ENCODE peak calls at places on chromosomes 2 and 18, in seven cellular contexts. S is cerebellar cortex; K is NCI-H2029 treated with DMSO at 0.1 percent for 48 hours; R is stimulated activated naive CD8-positive, alpha-beta T cell treated with anti-CD3 and anti-CD28 coated beads, Interleukin-15, amount 100 ng/mL, for 72 hours; N is CD8-positive, alpha-beta T cell; C is GM10248; J is SJSA1. V is an unnamed sample.

GRCh38 chr18:49725809-49726514 is 87.4 kb downstream of the ACAA2 start:
- DNase-seq in C (no peak), K (no peak), R (no peak), J (peak), N (no peak), S (peak), V (no peak)

GRCh38 chr18:22703883-22704626 is 229.1 kb upstream of the RBBP8 start:
- DNase-seq in K (no peak), N (no peak), C (peak), R (no peak), J (peak), S (peak), V (no peak)

GRCh38 chr2:235504459-235505200 is 10.8 kb downstream of the AGAP1 start:
- DNase-seq in K (no peak), J (no peak), R (no peak), N (no peak), S (no peak), C (no peak), V (no peak)

GRCh38 chr2:170052151-170052550 is 125.8 kb upstream of the MYO3B start:
- DNase-seq in J (no peak), S (no peak), C (no peak), K (no peak), R (no peak), N (no peak), V (no peak)

GRCh38 chr18:8450013-8450412 is 159.2 kb upstream of the RAB12 start:
- DNase-seq in R (no peak), S (no peak), J (peak), N (no peak), K (no peak), C (no peak), V (no peak)

GRCh38 chr2:111972955-111973565 is 74.7 kb downstream of the MERTK start:
- DNase-seq in J (no peak), C (peak), N (no peak), K (no peak), S (no peak), R (no peak), V (no peak)

GRCh38 chr2:162146906-162147305 is 5.1 kb downstream of the GCG start:
- DNase-seq in R (no peak), J (peak), S (no peak), N (no peak), C (no peak), K (no peak), V (no peak)

GRCh38 chr2:149729575-149729974 is 142.0 kb upstream of the MMADHC start:
- DNase-seq in K (no peak), R (no peak), C (no peak), J (no peak), S (peak), N (no peak), V (no peak)

GRCh38 chr18:13791181-13791580 is 32.8 kb upstream of the MC5R start:
- DNase-seq in K (no peak), J (no peak), C (no peak), R (no peak), S (no peak), N (no peak), V (no peak)

GRCh38 chr2:65500319-65501040 is 68.1 kb upstream of the SPRED2 start:
- DNase-seq in N (no peak), J (no peak), S (no peak), R (no peak), C (no peak), K (no peak), V (no peak)

GRCh38 chr18:29191263-29191662 is 1014.3 kb upstream of the CDH2 start:
- DNase-seq in K (no peak), R (no peak), N (no peak), C (no peak), S (no peak), J (no peak), V (no peak)

GRCh38 chr2:64692401-64692800 is 38.7 kb upstream of the SERTAD2 start:
- DNase-seq in K (no peak), R (no peak), N (no peak), J (no peak), C (no peak), S (no peak), V (no peak)

GRCh38 chr2:166671831-166672230 is 177.8 kb upstream of the SCN7A start:
- DNase-seq in C (no peak), R (no peak), N (no peak), S (no peak), K (no peak), J (no peak), V (no peak)

GRCh38 chr2:235553291-235553690 is 59.4 kb downstream of the AGAP1 start:
- DNase-seq in S (no peak), J (no peak), K (no peak), R (no peak), N (no peak), C (no peak), V (no peak)

GRCh38 chr2:8089596-8089995 is 592.3 kb upstream of the ID2 start:
- DNase-seq in N (no peak), J (peak), S (no peak), K (no peak), C (no peak), R (no peak), V (no peak)

GRCh38 chr2:69538872-69539548 is 101.8 kb upstream of the NFU1 start:
- DNase-seq in N (no peak), R (no peak), J (no peak), K (no peak), S (no peak), C (no peak), V (no peak)

GRCh38 chr2:65316072-65316471 is 88.4 kb downstream of the ACTR2 start:
- DNase-seq in K (no peak), C (no peak), N (no peak), J (no peak), R (no peak), S (no peak), V (no peak)